ENCODE peak calls at places on chromosomes 12 and 14, in four cellular contexts. One of them, this sample, is unnamed.
A peak's percentile ranks its signal among the peaks of the same experiment; 100 is the strongest.

GRCh38 chr14:75315143-75315542 is 36.5 kb downstream of the FOS start:
- DNase-seq in H1: no peak
- DNase-seq in esophagus squamous epithelium: no peak
- DNase-seq in suprapubic skin: peak; percentile 14
- DNase-seq in this sample: no peak

GRCh38 chr14:93548102-93548843 is 117.5 kb downstream of the UNC79 start:
- DNase-seq in esophagus squamous epithelium: no peak
- DNase-seq in suprapubic skin: no peak
- DNase-seq in H1: no peak
- DNase-seq in this sample: no peak

GRCh38 chr12:122413516-122414404 is 8.7 kb downstream of the CLIP1 start:
- DNase-seq in H1: no peak
- DNase-seq in esophagus squamous epithelium: no peak
- DNase-seq in suprapubic skin: no peak
- DNase-seq in this sample: no peak

GRCh38 chr14:57382283-57382682 is 8.1 kb upstream of the NAA30 start:
- DNase-seq in esophagus squamous epithelium: no peak
- DNase-seq in suprapubic skin: no peak
- DNase-seq in H1: no peak
- DNase-seq in this sample: no peak

GRCh38 chr12:105706321-105706972 is 376.0 kb downstream of the C12orf75 start:
- DNase-seq in esophagus squamous epithelium: no peak
- DNase-seq in suprapubic skin: no peak
- DNase-seq in H1: no peak
- DNase-seq in this sample: no peak

GRCh38 chr14:19993438-19993837 is 8.5 kb upstream of the OR4Q2 start:
- DNase-seq in H1: no peak
- DNase-seq in suprapubic skin: no peak
- DNase-seq in esophagus squamous epithelium: no peak
- DNase-seq in this sample: no peak

GRCh38 chr14:94864421-94865195 is 94.7 kb upstream of the GSC start:
- DNase-seq in H1: peak; percentile 55
- DNase-seq in esophagus squamous epithelium: no peak
- DNase-seq in suprapubic skin: no peak
- DNase-seq in this sample: no peak

GRCh38 chr12:108884116-108885012 is 4.5 kb downstream of the DAO start:
- DNase-seq in H1: peak; percentile 90
- DNase-seq in esophagus squamous epithelium: no peak
- DNase-seq in suprapubic skin: peak; percentile 57
- DNase-seq in this sample: no peak

GRCh38 chr12:70756791-70757190 is 119.6 kb upstream of the PTPRB start:
- DNase-seq in suprapubic skin: no peak
- DNase-seq in esophagus squamous epithelium: no peak
- DNase-seq in H1: no peak
- DNase-seq in this sample: no peak

GRCh38 chr14:34665785-34666425 is 36.0 kb upstream of the SNX6 start:
- DNase-seq in H1: no peak
- DNase-seq in esophagus squamous epithelium: no peak
- DNase-seq in suprapubic skin: no peak
- DNase-seq in this sample: no peak

GRCh38 chr12:120224304-120225199 is 23.6 kb upstream of the RPLP0 start:
- DNase-seq in esophagus squamous epithelium: no peak
- DNase-seq in H1: no peak
- DNase-seq in suprapubic skin: no peak
- DNase-seq in this sample: no peak

GRCh38 chr12:43370299-43370698 is 181.7 kb downstream of the ADAMTS20 start:
- DNase-seq in esophagus squamous epithelium: no peak
- DNase-seq in H1: no peak
- DNase-seq in suprapubic skin: no peak
- DNase-seq in this sample: no peak

GRCh38 chr14:30034049-30034635 is 106.5 kb upstream of the PRKD1 start:
- DNase-seq in esophagus squamous epithelium: no peak
- DNase-seq in suprapubic skin: no peak
- DNase-seq in H1: no peak
- DNase-seq in this sample: no peak

GRCh38 chr14:94412671-94413638 is 24.6 kb upstream of the SERPINA1 start:
- DNase-seq in suprapubic skin: no peak
- DNase-seq in esophagus squamous epithelium: no peak
- DNase-seq in H1: no peak
- DNase-seq in this sample: peak; percentile 62

GRCh38 chr14:103714063-103714724 is 1.1 kb downstream of the XRCC3 start:
- DNase-seq in suprapubic skin: no peak
- DNase-seq in esophagus squamous epithelium: no peak
- DNase-seq in H1: no peak
- DNase-seq in this sample: no peak

GRCh38 chr12:119817944-119818343 is 59.2 kb downstream of the CIT start:
- DNase-seq in esophagus squamous epithelium: no peak
- DNase-seq in H1: no peak
- DNase-seq in suprapubic skin: no peak
- DNase-seq in this sample: no peak

GRCh38 chr12:121992059-121992879 is 29.4 kb upstream of the BCL7A start:
- DNase-seq in esophagus squamous epithelium: no peak
- DNase-seq in H1: no peak
- DNase-seq in suprapubic skin: no peak
- DNase-seq in this sample: no peak

GRCh38 chr12:104494137-104494815 is 37.5 kb downstream of the CHST11 start:
- DNase-seq in esophagus squamous epithelium: no peak
- DNase-seq in suprapubic skin: no peak
- DNase-seq in H1: no peak
- DNase-seq in this sample: no peak

GRCh38 chr14:70698288-70698687 is 56.6 kb downstream of the TTC9 start:
- DNase-seq in suprapubic skin: no peak
- DNase-seq in esophagus squamous epithelium: no peak
- DNase-seq in H1: no peak
- DNase-seq in this sample: no peak

GRCh38 chr12:113642216-113642615 is 170.5 kb upstream of the LHX5 start:
- DNase-seq in H1: no peak
- DNase-seq in esophagus squamous epithelium: no peak
- DNase-seq in suprapubic skin: no peak
- DNase-seq in this sample: no peak

GRCh38 chr14:71529855-71530254 is 402.4 kb upstream of the RGS6 start:
- DNase-seq in suprapubic skin: no peak
- DNase-seq in esophagus squamous epithelium: no peak
- DNase-seq in H1: no peak
- DNase-seq in this sample: no peak

GRCh38 chr12:83321971-83322370 is 635.3 kb downstream of the TMTC2 start:
- DNase-seq in suprapubic skin: no peak
- DNase-seq in esophagus squamous epithelium: no peak
- DNase-seq in H1: no peak
- DNase-seq in this sample: no peak

GRCh38 chr14:75602527-75602926 is 24.1 kb downstream of the FLVCR2 start:
- DNase-seq in H1: no peak
- DNase-seq in suprapubic skin: no peak
- DNase-seq in esophagus squamous epithelium: no peak
- DNase-seq in this sample: no peak

GRCh38 chr12:118330421-118331018 is 42.2 kb downstream of the TAOK3 start:
- DNase-seq in suprapubic skin: no peak
- DNase-seq in H1: no peak
- DNase-seq in esophagus squamous epithelium: no peak
- DNase-seq in this sample: no peak

GRCh38 chr12:130954544-130954831 is 781 bp downstream of the ADGRD1 start:
- DNase-seq in esophagus squamous epithelium: no peak
- DNase-seq in H1: no peak
- DNase-seq in suprapubic skin: no peak
- DNase-seq in this sample: no peak

GRCh38 chr14:68143341-68143807 is 323.8 kb downstream of the RAD51B start:
- DNase-seq in H1: no peak
- DNase-seq in suprapubic skin: peak; percentile 90
- DNase-seq in esophagus squamous epithelium: no peak
- DNase-seq in this sample: peak; percentile 90

GRCh38 chr14:95332641-95333040 is 12.9 kb upstream of the CLMN start:
- DNase-seq in H1: no peak
- DNase-seq in suprapubic skin: no peak
- DNase-seq in esophagus squamous epithelium: no peak
- DNase-seq in this sample: no peak

GRCh38 chr12:127075981-127076380 is 1191.0 kb upstream of the TMEM132C start:
- DNase-seq in H1: no peak
- DNase-seq in suprapubic skin: no peak
- DNase-seq in esophagus squamous epithelium: no peak
- DNase-seq in this sample: no peak

GRCh38 chr12:108468149-108468968 is 46.7 kb upstream of the FICD start:
- DNase-seq in esophagus squamous epithelium: no peak
- DNase-seq in suprapubic skin: no peak
- DNase-seq in H1: no peak
- DNase-seq in this sample: no peak

GRCh38 chr12:57240069-57240921 is 10.7 kb downstream of the STAC3 start:
- DNase-seq in suprapubic skin: peak; percentile 74
- DNase-seq in H1: peak; percentile 67
- DNase-seq in esophagus squamous epithelium: no peak
- DNase-seq in this sample: no peak

GRCh38 chr12:11652351-11653040 is 3.0 kb downstream of the ETV6 start:
- DNase-seq in H1: no peak
- DNase-seq in esophagus squamous epithelium: no peak
- DNase-seq in suprapubic skin: no peak
- DNase-seq in this sample: no peak
- TF ChIP-seq POLR2A in H1: no peak
- TF ChIP-seq POLR2A in esophagus squamous epithelium: peak; percentile 32
- TF ChIP-seq POLR2A in suprapubic skin: no peak
- TF ChIP-seq POLR2A in this sample: no peak

GRCh38 chr12:42237052-42237852 is 796 bp downstream of the YAF2 start:
- DNase-seq in suprapubic skin: peak; percentile 84
- DNase-seq in H1: peak; percentile 72
- DNase-seq in esophagus squamous epithelium: peak; percentile 17
- DNase-seq in this sample: no peak

GRCh38 chr12:42235426-42235825 is 2.6 kb downstream of the YAF2 start:
- DNase-seq in esophagus squamous epithelium: no peak
- DNase-seq in suprapubic skin: no peak
- DNase-seq in H1: no peak
- DNase-seq in this sample: no peak

GRCh38 chr12:42236017-42236416 is 2.0 kb downstream of the YAF2 start:
- DNase-seq in esophagus squamous epithelium: no peak
- DNase-seq in suprapubic skin: no peak
- DNase-seq in H1: no peak
- DNase-seq in this sample: no peak

GRCh38 chr12:42237853-42238239 is 202 bp downstream of the YAF2 start:
- DNase-seq in H1: no peak
- DNase-seq in esophagus squamous epithelium: no peak
- DNase-seq in suprapubic skin: no peak
- DNase-seq in this sample: no peak

GRCh38 chr12:42234970-42235369 is 3.1 kb downstream of the YAF2 start:
- DNase-seq in H1: no peak
- DNase-seq in esophagus squamous epithelium: no peak
- DNase-seq in suprapubic skin: no peak
- DNase-seq in this sample: no peak
- H3K27ac ChIP-seq in H1: no peak overlapping the region
- H3K27ac ChIP-seq in esophagus squamous epithelium: peak overlapping the region; percentile 78
- H3K27ac ChIP-seq in suprapubic skin: peak overlapping the region; percentile 96
- H3K27ac ChIP-seq in this sample: peak overlapping the region; percentile 92

GRCh38 chr12:96070670-96071279 is 35.4 kb upstream of the LTA4H start:
- DNase-seq in H1: peak; percentile 54
- DNase-seq in suprapubic skin: no peak
- DNase-seq in esophagus squamous epithelium: no peak
- DNase-seq in this sample: no peak
- TF ChIP-seq CTCF in H1: peak; percentile 60
- TF ChIP-seq CTCF in suprapubic skin: no peak
- TF ChIP-seq CTCF in esophagus squamous epithelium: no peak
- TF ChIP-seq CTCF in this sample: no peak

GRCh38 chr14:101219896-101220703 is 316.6 kb upstream of the RTL1 start:
- DNase-seq in suprapubic skin: peak; percentile 56
- DNase-seq in H1: peak; percentile 26
- DNase-seq in esophagus squamous epithelium: no peak
- DNase-seq in this sample: peak; percentile 70
- TF ChIP-seq POLR2A in suprapubic skin: no peak
- TF ChIP-seq POLR2A in H1: no peak
- TF ChIP-seq POLR2A in esophagus squamous epithelium: no peak
- TF ChIP-seq POLR2A in this sample: no peak

GRCh38 chr14:100116134-100116533 is 43.3 kb downstream of the DEGS2 start:
- DNase-seq in esophagus squamous epithelium: no peak
- DNase-seq in suprapubic skin: no peak
- DNase-seq in H1: no peak
- DNase-seq in this sample: no peak
- H3K27ac ChIP-seq in esophagus squamous epithelium: no peak overlapping the region
- H3K27ac ChIP-seq in suprapubic skin: no peak overlapping the region
- H3K27ac ChIP-seq in H1: no peak overlapping the region
- H3K27ac ChIP-seq in this sample: no peak overlapping the region

GRCh38 chr12:124503305-124503704 is 64.1 kb downstream of the NCOR2 start:
- DNase-seq in esophagus squamous epithelium: no peak
- DNase-seq in suprapubic skin: no peak
- DNase-seq in H1: no peak
- DNase-seq in this sample: no peak
- TF ChIP-seq CTCF in esophagus squamous epithelium: no peak
- TF ChIP-seq CTCF in suprapubic skin: no peak
- TF ChIP-seq CTCF in H1: no peak
- TF ChIP-seq CTCF in this sample: no peak